ENCODE peak calls at places on chromosomes 3 and 15, in five cellular contexts. A, U, B, R and S are unnamed samples.

GRCh38 chr3:156751461-156752025 is 74.6 kb upstream of the LEKR1 start:
- DNase-seq in A (no peak), U (peak; percentile 97), B (peak; percentile 56), R (peak; percentile 63), S (peak; percentile 92)

GRCh38 chr15:65245096-65245849 is 34.0 kb upstream of the CILP start:
- DNase-seq in A (no peak), U (no peak), B (peak; percentile 90), R (peak; percentile 88), S (no peak)

GRCh38 chr3:161913786-161914389 is 417.3 kb downstream of the OTOL1 start:
- DNase-seq in A (no peak), U (no peak), B (no peak), R (no peak), S (no peak)

GRCh38 chr15:48861813-48862431 is 16.0 kb upstream of the EID1 start:
- DNase-seq in A (peak; percentile 46), U (peak; percentile 25), B (no peak), R (no peak), S (peak; percentile 57)

GRCh38 chr3:174243194-174243593 is 615.9 kb upstream of the NAALADL2 start:
- DNase-seq in A (no peak), U (peak; percentile 34), B (no peak), R (no peak), S (peak; percentile 34)

GRCh38 chr3:55309336-55309735 is 177.8 kb downstream of the WNT5A start:
- DNase-seq in A (no peak), U (no peak), B (no peak), R (no peak), S (no peak)

GRCh38 chr15:98155356-98155755 is 194.9 kb downstream of the ARRDC4 start:
- DNase-seq in A (no peak), U (no peak), B (no peak), R (no peak), S (no peak)

GRCh38 chr3:185353823-185354614 is 8.9 kb upstream of the MAP3K13 start:
- DNase-seq in A (peak; percentile 59), U (peak; percentile 62), B (peak; percentile 46), R (peak; percentile 46), S (peak; percentile 50)

GRCh38 chr3:51559266-51559907 is 20.9 kb downstream of the RAD54L2 start:
- DNase-seq in A (no peak), U (peak; percentile 26), B (no peak), R (peak; percentile 43), S (no peak)

GRCh38 chr15:23797747-23798157 is 110.6 kb upstream of the NDN start:
- DNase-seq in A (no peak), U (no peak), B (no peak), R (peak; percentile 14), S (no peak)

GRCh38 chr3:9392041-9392440 is 5.4 kb upstream of the SETD5 start:
- DNase-seq in A (no peak), U (no peak), B (no peak), R (no peak), S (no peak)
- H3K4me3 ChIP-seq in A (no peak overlapping the region), U (no peak overlapping the region), B (no peak overlapping the region), R (no peak overlapping the region), S (no peak overlapping the region)

DNA sequence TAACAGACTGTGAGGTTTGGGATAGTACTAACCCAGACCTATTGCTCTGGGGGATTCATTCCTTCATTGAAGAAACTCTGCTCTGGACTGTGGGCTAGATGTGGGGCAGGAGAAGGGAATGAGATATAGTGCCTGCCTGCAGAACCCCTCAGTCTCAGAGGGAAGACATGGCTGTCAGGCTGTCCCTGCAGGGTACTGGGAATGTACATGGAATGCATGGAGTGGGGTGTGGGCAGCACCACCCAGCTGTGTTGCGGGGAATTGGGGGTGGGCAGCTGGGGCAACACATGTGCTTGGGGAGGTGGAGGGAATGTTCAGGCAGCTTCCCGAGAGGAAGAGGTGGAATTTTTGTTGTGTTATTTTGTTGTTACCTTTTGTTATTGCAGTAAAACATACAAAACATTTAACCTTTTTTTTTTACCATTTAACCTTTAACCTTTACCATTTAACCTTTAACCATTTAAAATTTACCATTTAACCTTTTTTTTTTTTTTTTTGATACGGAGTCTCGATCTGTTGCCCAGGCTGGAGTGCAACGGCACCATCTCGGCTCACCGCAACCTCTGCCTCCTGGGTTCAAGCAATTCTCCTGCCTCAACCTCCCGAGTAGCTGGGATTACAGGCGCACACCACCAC is 7.3 kb downstream of the PAQR5 start:
- DNase-seq in A (no peak), U (peak; percentile 32), B (no peak), R (no peak), S (peak; percentile 68)
- H3K4me3 ChIP-seq in A (no peak overlapping the region), U (peak overlapping the region; percentile 15), B (no peak overlapping the region), R (no peak overlapping the region), S (no peak overlapping the region)

GRCh38 chr3:13325092-13325491 is 95.0 kb downstream of the NUP210 start:
- DNase-seq in A (no peak), U (no peak), B (no peak), R (no peak), S (no peak)
- H3K4me3 ChIP-seq in A (no peak overlapping the region), U (no peak overlapping the region), B (no peak overlapping the region), R (no peak overlapping the region), S (no peak overlapping the region)

GRCh38 chr15:75649045-75649761 is 1.5 kb downstream of the SNX33 start:
- DNase-seq in A (no peak), U (no peak), B (no peak), R (no peak), S (no peak)

GRCh38 chr15:75651810-75652543 is 4.3 kb downstream of the SNX33 start:
- DNase-seq in A (no peak), U (no peak), B (no peak), R (no peak), S (no peak)

GRCh38 chr15:75653347-75653913 is 5.7 kb downstream of the SNX33 start:
- DNase-seq in A (no peak), U (no peak), B (peak; percentile 57), R (no peak), S (no peak)

GRCh38 chr15:75649848-75650247 is 2.1 kb downstream of the SNX33 start:
- DNase-seq in A (no peak), U (no peak), B (no peak), R (no peak), S (no peak)

DNA sequence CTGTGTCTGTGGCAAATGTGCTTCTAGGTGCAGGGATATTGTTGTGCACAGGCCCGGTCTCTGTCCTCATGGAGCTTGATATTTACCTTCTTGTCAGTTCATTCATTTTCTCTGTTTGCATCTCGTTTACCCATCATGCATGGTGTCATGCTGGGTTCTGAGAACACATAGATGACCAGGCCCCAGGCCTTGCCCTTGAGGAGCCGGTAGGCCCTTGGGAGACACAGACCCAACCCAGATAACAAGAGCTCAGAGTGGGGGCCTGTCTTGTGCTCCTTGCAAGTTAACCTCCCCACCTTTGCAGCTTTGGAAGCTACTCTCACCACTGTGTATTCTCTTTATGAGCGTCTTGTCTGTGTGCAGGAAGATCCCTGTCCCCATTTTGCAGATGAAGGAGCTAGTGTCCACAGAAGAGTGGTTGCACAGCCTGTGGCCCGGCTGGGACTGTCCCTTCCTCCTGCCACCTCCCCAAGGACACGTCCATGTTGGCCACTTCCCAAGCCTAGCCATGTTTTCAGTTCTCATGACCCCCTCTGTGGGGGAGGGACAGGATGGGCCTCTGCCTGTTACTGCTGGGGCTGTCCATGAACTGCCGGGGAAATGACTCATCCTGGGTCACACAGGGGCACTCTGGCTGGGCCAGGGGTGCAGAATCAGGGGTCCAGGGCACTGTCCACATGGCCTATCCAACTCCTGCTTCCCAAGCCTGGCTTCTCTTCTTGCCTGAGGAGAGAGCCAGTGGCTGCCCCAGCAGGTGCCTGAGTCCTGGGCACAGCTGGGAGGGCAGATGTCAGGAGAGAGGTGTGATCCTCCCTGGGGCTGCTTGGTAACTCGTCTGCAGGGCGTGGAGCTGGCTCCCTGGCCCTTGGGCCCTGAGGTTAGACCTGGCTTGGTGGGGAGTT is 3.4 kb downstream of the SNX33 start:
- DNase-seq in A (no peak), U (peak; percentile 58), B (peak; percentile 86), R (no peak), S (no peak)
- H3K4me3 ChIP-seq in A (no peak overlapping the region), U (peak overlapping the region; percentile 17), B (peak overlapping the region; percentile 82), R (peak overlapping the region; percentile 30), S (no peak overlapping the region)

DNA sequence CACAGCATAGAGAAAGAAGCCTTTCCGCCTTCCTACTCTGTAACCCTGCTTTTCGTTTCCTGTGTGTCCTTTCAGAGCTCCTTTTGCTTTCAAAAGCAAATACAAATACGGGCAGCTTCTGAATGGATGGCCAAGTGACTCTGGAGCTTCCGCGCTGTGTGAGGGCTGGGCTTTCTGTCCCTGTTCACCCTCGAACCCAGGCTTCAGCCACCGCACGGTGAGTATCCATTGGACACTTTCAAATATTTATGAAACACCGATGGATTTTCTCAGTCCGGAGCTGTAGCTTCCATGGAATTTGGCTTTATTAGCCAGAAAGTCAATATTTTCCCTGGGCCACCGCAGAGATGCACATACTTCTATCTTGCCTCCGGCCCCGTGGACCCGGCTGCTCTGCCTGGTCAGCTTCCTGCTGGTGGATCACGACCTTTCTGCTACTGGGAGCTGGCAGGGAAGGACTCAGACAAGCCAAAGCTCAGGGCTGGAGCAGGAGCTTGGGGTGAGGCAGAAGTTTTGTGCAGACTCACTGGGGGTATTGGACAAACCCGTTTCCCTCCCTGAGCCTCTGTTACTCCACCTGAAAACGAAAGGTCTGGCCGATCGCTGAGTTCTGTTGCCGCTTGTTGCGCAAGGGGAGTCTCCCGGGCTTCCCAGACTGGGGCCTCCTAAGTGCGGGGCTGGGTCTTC is 63.6 kb downstream of the LINGO1 start:
- DNase-seq in A (no peak), U (no peak), B (peak; percentile 29), R (peak; percentile 57), S (no peak)
- H3K4me3 ChIP-seq in A (no peak overlapping the region), U (no peak overlapping the region), B (peak overlapping the region; percentile 35), R (peak overlapping the region; percentile 25), S (no peak overlapping the region)

GRCh38 chr3:187102073-187102634 is 37.1 kb downstream of the RPL39L start:
- DNase-seq in A (no peak), U (no peak), B (no peak), R (no peak), S (no peak)
- H3K4me3 ChIP-seq in A (no peak overlapping the region), U (no peak overlapping the region), B (peak overlapping the region; percentile 33), R (peak overlapping the region; percentile 27), S (no peak overlapping the region)

GRCh38 chr3:63037116-63037515 is 161.9 kb upstream of the CADPS start:
- DNase-seq in A (no peak), U (no peak), B (no peak), R (no peak), S (no peak)
- H3K4me3 ChIP-seq in A (no peak overlapping the region), U (no peak overlapping the region), B (no peak overlapping the region), R (no peak overlapping the region), S (no peak overlapping the region)

GRCh38 chr3:188214442-188214841 is 60.5 kb downstream of the LPP start:
- DNase-seq in A (no peak), U (no peak), B (no peak), R (no peak), S (no peak)

GRCh38 chr3:188219147-188219546 is 65.2 kb downstream of the LPP start:
- DNase-seq in A (no peak), U (no peak), B (no peak), R (no peak), S (no peak)

GRCh38 chr3:188218571-188218970 is 64.6 kb downstream of the LPP start:
- DNase-seq in A (no peak), U (no peak), B (no peak), R (no peak), S (no peak)

GRCh38 chr3:188217681-188218080 is 63.7 kb downstream of the LPP start:
- DNase-seq in A (no peak), U (no peak), B (no peak), R (no peak), S (no peak)

GRCh38 chr3:188217011-188217463 is 63.1 kb downstream of the LPP start:
- DNase-seq in A (no peak), U (no peak), B (no peak), R (no peak), S (no peak)
- H3K4me3 ChIP-seq in A (no peak overlapping the region), U (no peak overlapping the region), B (no peak overlapping the region), R (peak overlapping the region; percentile 8), S (no peak overlapping the region)